ENCODE peak calls at places on chromosomes 11 and 22, in ten cellular contexts. Y is OCI-LY7, I is MM.1S, W is stomach, L is mammary epithelial cell, A is uterus, T is fibroblast of lung, S is heart left ventricle, P is tibial nerve, V is tibial artery. J is an unnamed sample. For H3K4me1, the result is how much of the 10 kb centered on the place peaks cover.

GRCh38 chr11:2303627-2304155 is 1.9 kb downstream of the TSPAN32 start:
- DNase-seq in Y (no peak), I (no peak), W (peak), L (no peak), A (no peak), T (no peak), S (peak), P (no peak), V (no peak), J (no peak)

GRCh38 chr22:20031732-20032406 is 11.0 kb downstream of the TANGO2 start:
- DNase-seq in Y (peak), I (no peak), W (peak), L (peak), A (no peak), T (no peak), S (no peak), P (no peak), V (no peak), J (no peak)

GRCh38 chr11:130449996-130450419 is 1.6 kb downstream of the ADAMTS15 start:
- DNase-seq in Y (no peak), I (no peak), W (peak), L (no peak), A (peak), T (peak), S (peak), P (peak), V (peak), J (no peak)

GRCh38 chr11:108944486-108945178 is 279.8 kb downstream of the DDX10 start:
- DNase-seq in Y (no peak), I (peak), W (no peak), L (no peak), A (no peak), T (no peak), S (no peak), P (no peak), V (no peak), J (no peak)

GRCh38 chr11:47571895-47572294 is 6.5 kb downstream of the PTPMT1 start:
- DNase-seq in Y (no peak), I (no peak), W (no peak), L (peak), A (no peak), T (peak), S (no peak), P (no peak), V (no peak), J (no peak)

GRCh38 chr11:11944444-11944843 is 64.0 kb downstream of the DKK3 start:
- DNase-seq in Y (no peak), I (no peak), W (no peak), L (no peak), A (no peak), T (no peak), S (no peak), P (no peak), V (no peak), J (no peak)

GRCh38 chr22:29581799-29582198 is 886 bp upstream of the NIPSNAP1 start:
- DNase-seq in Y (no peak), I (no peak), W (peak), L (peak), A (no peak), T (no peak), S (no peak), P (no peak), V (no peak), J (no peak)

GRCh38 chr11:109697140-109697843 is 275.3 kb downstream of the C11orf87 start:
- DNase-seq in Y (peak), I (peak), W (no peak), L (peak), A (no peak), T (peak), S (no peak), P (no peak), V (no peak), J (peak)

GRCh38 chr11:64000026-64000739 is 13.9 kb downstream of the OTUB1 start:
- DNase-seq in Y (peak), I (peak), W (peak), L (peak), A (peak), T (peak), S (peak), P (peak), V (peak), J (no peak)

GRCh38 chr11:94218372-94218771 is 86.0 kb upstream of the IZUMO1R start:
- DNase-seq in Y (no peak), I (no peak), W (no peak), L (no peak), A (no peak), T (no peak), S (no peak), P (no peak), V (no peak), J (peak)

GRCh38 chr11:134120921-134121526 is 52.2 kb downstream of the JAM3 start:
- DNase-seq in Y (no peak), I (no peak), W (no peak), L (peak), A (peak), T (peak), S (peak), P (no peak), V (peak), J (no peak)

GRCh38 chr11:87405843-87406242 is 368.1 kb downstream of the TMEM135 start:
- DNase-seq in Y (no peak), I (no peak), W (no peak), L (no peak), A (no peak), T (no peak), S (no peak), P (no peak), V (no peak), J (no peak)

GRCh38 chr22:28909375-28909774 is 26.0 kb downstream of the ZNRF3 start:
- DNase-seq in Y (no peak), I (no peak), W (no peak), L (no peak), A (no peak), T (no peak), S (no peak), P (no peak), V (no peak), J (no peak)

GRCh38 chr11:70900540-70900939 is 351.8 kb downstream of the SHANK2 start:
- DNase-seq in Y (no peak), I (no peak), W (peak), L (no peak), A (no peak), T (no peak), S (no peak), P (no peak), V (no peak), J (no peak)

GRCh38 chr11:2914475-2915195 is 14.6 kb downstream of the PHLDA2 start:
- DNase-seq in Y (no peak), I (no peak), W (peak), L (no peak), A (no peak), T (no peak), S (peak), P (no peak), V (no peak), J (no peak)

GRCh38 chr22:49780281-49780991 is 47.2 kb downstream of the BRD1 start:
- DNase-seq in Y (no peak), I (no peak), W (no peak), L (no peak), A (no peak), T (no peak), S (no peak), P (no peak), V (no peak), J (no peak)

GRCh38 chr11:123195182-123196059 is at the start of gene CLMP:
- DNase-seq in Y (no peak), I (no peak), W (no peak), L (peak), A (peak), T (peak), S (peak), P (peak), V (peak), J (no peak)

GRCh38 chr11:12126352-12127019 is 16.1 kb downstream of the MICAL2 start:
- DNase-seq in Y (no peak), I (no peak), W (no peak), L (peak), A (no peak), T (peak), S (no peak), P (no peak), V (no peak), J (no peak)

GRCh38 chr11:86596861-86597632 is 75.4 kb downstream of the ME3 start:
- DNase-seq in Y (no peak), I (no peak), W (no peak), L (no peak), A (no peak), T (no peak), S (peak), P (no peak), V (no peak), J (no peak)

GRCh38 chr22:19412478-19412877 is 19.1 kb downstream of the HIRA start:
- DNase-seq in Y (no peak), I (no peak), W (no peak), L (no peak), A (no peak), T (no peak), S (no peak), P (no peak), V (no peak), J (no peak)

GRCh38 chr11:134856371-134856971 is 444.4 kb upstream of the B3GAT1 start:
- DNase-seq in Y (no peak), I (no peak), W (no peak), L (no peak), A (no peak), T (no peak), S (no peak), P (no peak), V (no peak), J (no peak)

GRCh38 chr11:68214173-68215086 is 1.3 kb upstream of the KMT5B start:
- DNase-seq in Y (no peak), I (no peak), W (no peak), L (no peak), A (no peak), T (peak), S (peak), P (no peak), V (peak), J (no peak)

GRCh38 chr11:8638300-8638699 is 44.2 kb downstream of the TRIM66 start:
- DNase-seq in Y (no peak), I (no peak), W (no peak), L (no peak), A (no peak), T (no peak), S (no peak), P (no peak), V (no peak), J (no peak)

GRCh38 chr22:27996529-27996925 is 77.5 kb upstream of the PITPNB start:
- DNase-seq in Y (no peak), I (no peak), W (no peak), L (no peak), A (no peak), T (no peak), S (no peak), P (no peak), V (peak), J (no peak)

GRCh38 chr11:62554377-62554776 is 7.8 kb upstream of the AHNAK start:
- DNase-seq in Y (no peak), I (no peak), W (no peak), L (no peak), A (no peak), T (no peak), S (no peak), P (no peak), V (peak), J (no peak)

GRCh38 chr11:3001496-3001895 is 9.4 kb upstream of the NAP1L4 start:
- DNase-seq in Y (no peak), I (no peak), W (peak), L (no peak), A (no peak), T (no peak), S (peak), P (no peak), V (peak), J (no peak)

GRCh38 chr11:502288-503178 is 4.5 kb downstream of the RNH1 start:
- DNase-seq in Y (no peak), I (no peak), W (no peak), L (no peak), A (peak), T (no peak), S (no peak), P (no peak), V (no peak), J (no peak)

GRCh38 chr11:1943977-1944376 is 3.2 kb upstream of the MRPL23 start:
- DNase-seq in Y (no peak), I (no peak), W (no peak), L (peak), A (peak), T (no peak), S (no peak), P (no peak), V (peak), J (no peak)

GRCh38 chr11:27720277-27720830 is 20.1 kb upstream of the BDNF start:
- DNase-seq in Y (no peak), I (no peak), W (no peak), L (peak), A (no peak), T (peak), S (peak), P (no peak), V (no peak), J (no peak)

GRCh38 chr11:12845739-12846358 is 163.3 kb upstream of the RASSF10 start:
- DNase-seq in Y (peak), I (peak), W (peak), L (no peak), A (no peak), T (peak), S (no peak), P (no peak), V (no peak), J (no peak)

GRCh38 chr11:45233804-45234170 is 52.4 kb downstream of the SYT13 start:
- DNase-seq in Y (no peak), I (no peak), W (no peak), L (no peak), A (no peak), T (no peak), S (no peak), P (no peak), V (peak), J (no peak)

GRCh38 chr11:45229401-45229800 is 56.7 kb downstream of the SYT13 start:
- DNase-seq in Y (no peak), I (no peak), W (no peak), L (no peak), A (no peak), T (no peak), S (no peak), P (no peak), V (no peak), J (no peak)

GRCh38 chr11:45232341-45233080 is 53.6 kb downstream of the SYT13 start:
- DNase-seq in Y (no peak), I (no peak), W (no peak), L (no peak), A (no peak), T (no peak), S (no peak), P (no peak), V (peak), J (no peak)

GRCh38 chr11:45234306-45235006 is 51.7 kb downstream of the SYT13 start:
- DNase-seq in Y (no peak), I (no peak), W (no peak), L (no peak), A (no peak), T (no peak), S (no peak), P (no peak), V (peak), J (no peak)

GRCh38 chr11:45233121-45233803 is 52.9 kb downstream of the SYT13 start:
- DNase-seq in Y (peak), I (peak), W (peak), L (peak), A (peak), T (peak), S (peak), P (peak), V (peak), J (peak)
- H3K4me1 ChIP-seq in Y (under half), I (under half), W (under half), L (under half), A (under half), T (under half), S (under half), P (under half), V (under half), J (under half)

DNA sequence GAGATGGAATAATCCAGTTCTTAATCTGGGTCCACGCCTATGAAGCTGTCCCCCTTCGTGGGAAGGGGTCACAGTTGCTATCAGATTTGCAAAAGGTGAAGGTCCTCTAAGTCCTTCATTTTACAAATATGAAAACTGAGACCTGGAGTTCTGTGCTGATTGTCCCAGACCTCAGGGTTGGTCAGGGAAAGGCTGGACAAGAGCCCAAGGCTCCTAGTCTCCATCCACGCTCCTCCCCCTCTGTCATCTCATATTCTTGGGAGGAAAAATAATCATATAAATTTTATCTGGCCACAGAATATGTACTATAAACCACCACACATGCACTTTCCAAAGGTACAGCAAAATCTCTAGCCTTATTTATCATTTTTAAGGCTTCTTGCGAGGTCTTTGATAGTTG is 5.5 kb downstream of the PACSIN2 start:
- DNase-seq in Y (no peak), I (no peak), W (no peak), L (no peak), A (no peak), T (no peak), S (no peak), P (no peak), V (no peak), J (no peak)
- H3K4me1 ChIP-seq in Y (under half), I (under half), W (half or more), L (under half), A (under half), T (under half), S (under half), P (under half), V (under half), J (under half)

DNA sequence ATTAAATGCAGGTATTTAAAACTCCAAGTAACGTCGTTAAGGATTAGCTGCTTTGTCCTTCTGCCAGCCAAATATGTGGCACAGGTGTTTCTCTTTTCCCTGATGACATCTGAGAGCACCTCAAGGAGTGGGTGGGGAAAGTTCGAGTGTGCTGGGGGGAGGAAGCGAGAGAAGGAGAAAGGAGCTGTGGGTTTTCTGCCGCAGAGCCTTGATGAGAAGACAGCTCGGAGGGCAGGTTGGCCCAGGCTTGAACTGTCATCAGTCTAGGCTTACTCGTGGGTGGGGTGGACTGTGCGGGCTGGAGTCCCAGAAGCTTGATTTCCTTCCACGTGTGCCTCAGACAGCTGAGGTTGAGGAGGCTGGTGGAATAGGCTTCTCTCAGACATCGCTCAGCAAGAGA is 15.2 kb upstream of the SORL1-AS1 start:
- DNase-seq in Y (no peak), I (no peak), W (no peak), L (peak), A (peak), T (no peak), S (no peak), P (no peak), V (no peak), J (no peak)
- H3K4me1 ChIP-seq in Y (half or more), I (under half), W (half or more), L (under half), A (under half), T (under half), S (under half), P (under half), V (under half), J (under half)

GRCh38 chr11:10660323-10660722 is 33.2 kb downstream of the IRAG1 start:
- DNase-seq in Y (no peak), I (no peak), W (no peak), L (no peak), A (no peak), T (no peak), S (no peak), P (no peak), V (no peak), J (no peak)

GRCh38 chr11:10657308-10658271 is 36.0 kb downstream of the IRAG1 start:
- DNase-seq in Y (no peak), I (peak), W (no peak), L (peak), A (no peak), T (peak), S (no peak), P (no peak), V (no peak), J (no peak)

GRCh38 chr11:10655931-10656576 is 37.5 kb downstream of the IRAG1 start:
- DNase-seq in Y (no peak), I (no peak), W (no peak), L (no peak), A (no peak), T (no peak), S (no peak), P (no peak), V (no peak), J (no peak)

GRCh38 chr11:10658621-10659338 is 34.8 kb downstream of the IRAG1 start:
- DNase-seq in Y (no peak), I (no peak), W (no peak), L (no peak), A (no peak), T (no peak), S (no peak), P (no peak), V (no peak), J (no peak)

DNA sequence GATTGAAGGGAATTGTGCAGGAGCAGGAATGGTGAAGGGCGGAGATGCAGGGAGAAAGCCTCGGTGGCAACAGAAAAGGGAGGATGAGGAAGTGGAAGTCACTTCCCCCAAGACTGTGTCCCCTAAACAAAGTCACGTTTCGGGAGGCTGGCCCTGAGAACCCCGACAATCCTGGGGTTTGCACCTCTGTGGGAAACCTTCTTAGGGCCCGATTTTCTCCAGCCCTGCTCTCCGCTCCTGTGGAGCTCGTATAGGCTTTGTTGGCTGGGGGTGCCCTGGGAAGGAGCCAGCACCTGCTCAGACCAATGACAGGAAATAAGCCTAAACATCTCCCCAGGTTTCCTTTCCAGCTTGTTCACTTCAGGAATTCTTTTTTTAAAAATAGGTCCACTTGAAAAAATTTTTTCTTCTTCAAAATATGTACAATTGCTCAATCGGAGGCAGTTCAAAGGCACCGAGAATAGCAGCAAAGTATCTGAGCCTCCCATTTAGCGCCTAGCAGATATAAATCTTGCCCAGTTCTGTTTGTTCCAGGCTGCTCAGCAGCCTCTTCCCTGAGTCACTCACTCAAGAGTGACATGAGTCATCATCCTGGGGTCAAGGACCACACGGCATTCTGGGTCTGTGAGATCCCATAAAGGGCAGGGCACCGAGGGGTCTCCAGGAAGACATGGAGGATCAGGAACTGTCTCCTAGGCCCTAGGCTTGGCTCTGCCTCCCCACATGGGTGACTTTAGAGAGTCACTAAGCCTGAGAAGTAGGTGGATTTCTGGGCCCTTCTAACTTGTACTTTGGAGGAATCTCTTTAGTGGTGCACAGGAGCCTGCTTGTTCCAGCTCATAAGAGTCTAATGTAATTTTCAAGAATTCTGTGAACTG is 34.0 kb downstream of the IRAG1 start:
- DNase-seq in Y (no peak), I (no peak), W (no peak), L (peak), A (peak), T (peak), S (no peak), P (no peak), V (peak), J (no peak)
- H3K4me1 ChIP-seq in Y (under half), I (half or more), W (half or more), L (under half), A (under half), T (under half), S (half or more), P (half or more), V (under half), J (under half)

J was measured in DND-41.